ENCODE peak calls at places on chromosomes 16 and 17, in ten cellular contexts. Y is GM04504; I is mesothelial cell of epicardium; H is neural crest cell; L is NCI-H2171; R is activated CD4-positive, alpha-beta T cell treated with anti-CD3 and anti-CD28 coated beads, Interleukin-2, amount 50 U/mL, for 24 hours; O is heart right ventricle; E is activated T-cell treated with anti-CD3 and anti-CD28 coated beads for 24 hours; X is activated CD4-positive, CD25-positive, alpha-beta regulatory T cell; V is GM12892. T is an unnamed sample.

GRCh38 chr16:31484491-31485171 is 1.7 kb downstream of the SLC5A2 start:
- DNase-seq in Y (no peak), L (no peak), X (no peak), V (no peak), O (no peak), R (no peak), I (no peak), E (no peak), H (no peak), T (peak)

GRCh38 chr17:45326566-45326965 is 9.7 kb upstream of the MAP3K14 start:
- DNase-seq in H (no peak), X (no peak), O (no peak), I (no peak), R (no peak), Y (no peak), E (no peak), L (peak), V (no peak), T (no peak)

GRCh38 chr17:10151667-10152496 is 46.5 kb downstream of the GAS7 start:
- DNase-seq in V (no peak), L (no peak), R (no peak), O (peak), H (no peak), I (no peak), Y (no peak), E (no peak), X (no peak), T (peak)

GRCh38 chr16:78543066-78543465 is 443.6 kb downstream of the WWOX start:
- DNase-seq in Y (no peak), I (no peak), V (no peak), O (no peak), L (peak), R (no peak), E (no peak), H (no peak), X (no peak), T (no peak)

GRCh38 chr17:67559381-67559966 is 158.3 kb upstream of the NOL11 start:
- DNase-seq in L (no peak), E (no peak), R (no peak), O (no peak), Y (no peak), H (no peak), V (no peak), X (no peak), I (no peak), T (no peak)

GRCh38 chr16:80718480-80719220 is 85.7 kb downstream of the CDYL2 start:
- DNase-seq in H (no peak), V (no peak), Y (no peak), O (no peak), I (no peak), R (no peak), X (no peak), E (no peak), L (no peak), T (peak)

GRCh38 chr16:88857728-88858339 is 907 bp downstream of the TRAPPC2L start:
- DNase-seq in O (peak), X (peak), E (peak), L (peak), Y (peak), V (peak), R (peak), H (peak), I (peak), T (peak)

GRCh38 chr16:554640-555413 is 5.4 kb upstream of the PRR35 start:
- DNase-seq in H (no peak), I (no peak), L (no peak), R (no peak), Y (peak), X (no peak), E (no peak), O (no peak), V (no peak), T (no peak)

GRCh38 chr17:160336-160735 is 21.1 kb downstream of the DOC2B start:
- DNase-seq in V (no peak), L (no peak), O (no peak), E (no peak), R (no peak), H (no peak), I (no peak), X (no peak), Y (no peak), T (no peak)

GRCh38 chr17:42460371-42460770 is 1.7 kb downstream of the ATP6V0A1 start:
- DNase-seq in I (no peak), X (no peak), O (no peak), V (no peak), Y (no peak), H (no peak), L (no peak), E (no peak), R (no peak), T (no peak)